ENCODE peak calls at places on chromosomes 4 and X, in nine cellular contexts. Z, O, C, N, L, I, K, D and R are unnamed samples.

GRCh38 chrX:17613979-17614572 is 123.2 kb upstream of the SCML1 start:
- DNase-seq in Z (peak; percentile 41), O (no peak), C (no peak), N (peak; percentile 54), L (no peak), I (peak; percentile 37), K (no peak), D (no peak), R (peak; percentile 8)

GRCh38 chrX:23779025-23779424 is 3.9 kb upstream of the SAT1 start:
- DNase-seq in Z (no peak), O (no peak), C (no peak), N (no peak), L (no peak), I (no peak), K (peak; percentile 60), D (no peak), R (peak; percentile 13)

GRCh38 chrX:49166914-49167739 is 4.6 kb downstream of the MAGIX start:
- DNase-seq in Z (peak; percentile 79), O (peak; percentile 54), C (peak; percentile 20), N (peak; percentile 51), L (no peak), I (peak; percentile 53), K (peak; percentile 84), D (no peak), R (no peak)

GRCh38 chrX:45849261-45849660 is 648.6 kb upstream of the DIPK2B start:
- DNase-seq in Z (no peak), O (peak; percentile 19), C (peak; percentile 32), N (no peak), L (no peak), I (peak; percentile 30), K (peak; percentile 74), D (no peak), R (peak; percentile 51)

GRCh38 chr4:23373269-23373668 is 516.6 kb downstream of the PPARGC1A start:
- DNase-seq in Z (peak; percentile 81), O (no peak), C (no peak), N (peak; percentile 79), L (peak; percentile 12), I (peak; percentile 87), K (peak; percentile 20), D (no peak), R (peak; percentile 51)

GRCh38 chr4:188408244-188409067 is 269.2 kb downstream of the TRIML1 start:
- DNase-seq in Z (no peak), O (no peak), C (no peak), N (no peak), L (no peak), I (no peak), K (no peak), D (no peak), R (no peak)

GRCh38 chrX:58025979-58026378 is 115.7 kb upstream of the ZXDA start:
- DNase-seq in Z (no peak), O (peak; percentile 24), C (peak; percentile 9), N (peak; percentile 33), L (peak; percentile 29), I (no peak), K (peak; percentile 10), D (peak; percentile 14), R (peak; percentile 2)

GRCh38 chrX:121160987-121161386 is 113.6 kb downstream of the GLUD2 start:
- DNase-seq in Z (no peak), O (no peak), C (no peak), N (no peak), L (no peak), I (no peak), K (no peak), D (no peak), R (no peak)

GRCh38 chr4:26047795-26048194 is 133.8 kb downstream of the SMIM20 start:
- DNase-seq in Z (no peak), O (no peak), C (no peak), N (no peak), L (no peak), I (no peak), K (no peak), D (no peak), R (no peak)

GRCh38 chr4:8211737-8212581 is 12.9 kb downstream of the SH3TC1 start:
- DNase-seq in Z (no peak), O (no peak), C (no peak), N (no peak), L (peak; percentile 57), I (no peak), K (no peak), D (no peak), R (no peak)

GRCh38 chr4:675980-676870 is 1.9 kb downstream of the MYL5 start:
- DNase-seq in Z (no peak), O (no peak), C (no peak), N (no peak), L (peak; percentile 59), I (no peak), K (no peak), D (no peak), R (no peak)

GRCh38 chr4:1405249-1405635 is 1.0 kb downstream of the NKX1-1 start:
- DNase-seq in Z (no peak), O (no peak), C (no peak), N (no peak), L (no peak), I (no peak), K (no peak), D (no peak), R (no peak)

GRCh38 chr4:173024203-173024602 is 144.4 kb upstream of the GALNT7 start:
- DNase-seq in Z (no peak), O (no peak), C (no peak), N (no peak), L (no peak), I (no peak), K (peak; percentile 7), D (no peak), R (no peak)

GRCh38 chr4:83231620-83232056 is 53.0 kb downstream of the COQ2 start:
- DNase-seq in Z (no peak), O (no peak), C (no peak), N (no peak), L (no peak), I (no peak), K (peak; percentile 53), D (no peak), R (no peak)

GRCh38 chr4:422587-422986 is 76.4 kb downstream of the ZNF721 start:
- DNase-seq in Z (no peak), O (no peak), C (no peak), N (no peak), L (no peak), I (no peak), K (no peak), D (no peak), R (no peak)

GRCh38 chr4:158042591-158043030 is 130.2 kb downstream of the GASK1B start:
- DNase-seq in Z (no peak), O (no peak), C (no peak), N (no peak), L (no peak), I (no peak), K (peak; percentile 65), D (no peak), R (no peak)

GRCh38 chr4:186840222-186840701 is 116.6 kb upstream of the FAT1 start:
- DNase-seq in Z (peak; percentile 36), O (no peak), C (no peak), N (no peak), L (no peak), I (no peak), K (no peak), D (no peak), R (no peak)
- H3K27ac ChIP-seq in Z (peak overlapping the region; percentile 29), O (no peak overlapping the region), C (no peak overlapping the region), N (peak overlapping the region; percentile 82), L (no peak overlapping the region), I (no peak overlapping the region), K (no peak overlapping the region), D (no peak overlapping the region), R (peak overlapping the region; percentile 88)

DNA sequence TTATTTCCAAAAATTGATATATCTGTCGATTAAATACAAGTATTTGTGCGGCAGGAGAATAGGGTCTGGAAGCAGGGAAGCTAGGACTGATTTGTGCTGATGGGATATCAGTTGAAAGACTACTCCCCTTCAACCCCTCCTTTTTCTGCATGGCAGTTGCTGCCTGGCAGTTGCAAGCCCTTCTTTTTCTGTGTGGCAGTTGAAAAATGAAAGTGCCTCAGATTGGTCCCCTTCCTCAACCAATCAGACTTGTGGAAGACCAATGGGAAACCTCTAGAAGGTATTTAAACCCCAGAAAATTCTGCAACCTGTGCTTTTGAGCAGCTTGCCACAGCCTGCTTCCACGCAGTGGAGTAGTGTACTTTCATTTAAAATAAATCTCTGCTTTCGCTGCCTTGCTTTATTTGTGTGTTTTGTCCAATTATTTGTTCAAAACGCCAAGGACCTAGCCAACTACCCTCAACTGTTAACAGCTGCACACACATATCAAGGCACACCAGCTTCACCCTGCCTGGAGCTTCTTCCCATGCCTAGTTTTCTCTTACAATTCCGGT is 1.5 kb upstream of the TMA16 start:
- DNase-seq in Z (no peak), O (no peak), C (no peak), N (no peak), L (no peak), I (no peak), K (no peak), D (no peak), R (peak; percentile 4)
- H3K27ac ChIP-seq in Z (no peak overlapping the region), O (no peak overlapping the region), C (no peak overlapping the region), N (no peak overlapping the region), L (peak overlapping the region; percentile 95), I (peak overlapping the region; percentile 19), K (no peak overlapping the region), D (peak overlapping the region; percentile 30), R (no peak overlapping the region)

DNA sequence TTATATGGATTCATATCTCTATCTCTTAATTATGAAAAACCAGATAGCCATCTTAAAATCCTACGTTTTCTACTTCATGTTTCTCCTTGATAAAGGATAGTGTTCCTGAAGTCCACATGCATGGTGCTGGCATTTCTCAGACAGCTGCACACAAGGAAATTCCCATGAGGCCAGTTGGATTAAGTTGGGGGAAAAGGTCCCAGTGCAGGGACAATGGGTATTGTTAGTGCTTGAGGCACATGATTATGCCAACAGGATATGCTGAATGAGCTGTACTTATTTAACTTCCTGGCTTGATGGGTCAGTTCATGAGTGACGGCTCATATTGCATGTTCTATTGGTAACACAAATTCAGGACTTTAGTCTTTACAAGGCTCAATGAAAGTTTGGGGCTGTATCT is 913.9 kb upstream of the NDST4 start:
- DNase-seq in Z (no peak), O (no peak), C (no peak), N (no peak), L (no peak), I (no peak), K (no peak), D (no peak), R (no peak)
- H3K27ac ChIP-seq in Z (no peak overlapping the region), O (no peak overlapping the region), C (no peak overlapping the region), N (no peak overlapping the region), L (no peak overlapping the region), I (no peak overlapping the region), K (no peak overlapping the region), D (no peak overlapping the region), R (no peak overlapping the region)

GRCh38 chr4:128832253-128832641 is 22.7 kb downstream of the JADE1 start:
- DNase-seq in Z (no peak), O (no peak), C (no peak), N (no peak), L (no peak), I (no peak), K (no peak), D (no peak), R (no peak)

GRCh38 chr4:128837679-128838078 is 28.2 kb downstream of the JADE1 start:
- DNase-seq in Z (no peak), O (no peak), C (no peak), N (no peak), L (peak; percentile 75), I (no peak), K (no peak), D (no peak), R (no peak)

GRCh38 chr4:128837198-128837597 is 27.7 kb downstream of the JADE1 start:
- DNase-seq in Z (no peak), O (no peak), C (no peak), N (no peak), L (no peak), I (no peak), K (no peak), D (no peak), R (no peak)

GRCh38 chr4:128831526-128832252 is 22.2 kb downstream of the JADE1 start:
- DNase-seq in Z (no peak), O (no peak), C (peak; percentile 73), N (no peak), L (peak; percentile 42), I (no peak), K (peak; percentile 71), D (peak; percentile 39), R (no peak)

GRCh38 chr4:128835498-128836222 is 26.2 kb downstream of the JADE1 start:
- DNase-seq in Z (peak; percentile 51), O (no peak), C (no peak), N (peak; percentile 78), L (no peak), I (no peak), K (no peak), D (peak; percentile 22), R (no peak)
- H3K27ac ChIP-seq in Z (peak overlapping the region; percentile 45), O (no peak overlapping the region), C (no peak overlapping the region), N (peak overlapping the region; percentile 74), L (no peak overlapping the region), I (no peak overlapping the region), K (no peak overlapping the region), D (no peak overlapping the region), R (peak overlapping the region; percentile 15)